ENCODE peak calls at places on chromosome 17, in ten cellular contexts. M is stimulated activated naive CD8-positive, alpha-beta T cell treated with anti-CD3 and anti-CD28 coated beads, Interleukin-15, Interleukin-2, amounts not matched to agents 100 U/mL and 50 U/mL, for 24 hours; C is cortex of kidney; S is retina; F is foreskin fibroblast; L is hypothalamus; N is germinal center; K is CD8-positive, alpha-beta memory T cell; P is uterus; R is 8988T. A is an unnamed sample.

GRCh38 chr17:42608692-42609181 is 437 bp downstream of the RETREG3 start:
- DNase-seq in M (no peak), C (no peak), S (no peak), F (no peak), L (no peak), N (peak; percentile 23), K (no peak), P (no peak), R (no peak), A (no peak)

GRCh38 chr17:65072577-65073178 is 16.1 kb upstream of the GNA13 start:
- DNase-seq in M (no peak), C (no peak), S (no peak), F (no peak), L (no peak), N (no peak), K (no peak), P (no peak), R (no peak), A (no peak)

GRCh38 chr17:21286066-21286770 is 1.7 kb downstream of the MAP2K3 start:
- DNase-seq in M (peak; percentile 41), C (no peak), S (peak; percentile 73), F (peak; percentile 99), L (peak; percentile 57), N (no peak), K (no peak), P (peak; percentile 88), R (peak; percentile 86), A (no peak)

GRCh38 chr17:348692-349425 is 3.7 kb downstream of the RPH3AL start:
- DNase-seq in M (no peak), C (no peak), S (no peak), F (no peak), L (no peak), N (no peak), K (no peak), P (no peak), R (no peak), A (peak; percentile 29)

GRCh38 chr17:72576289-72576759 is 455.5 kb downstream of the SOX9 start:
- DNase-seq in M (no peak), C (no peak), S (peak; percentile 82), F (no peak), L (peak; percentile 45), N (no peak), K (no peak), P (no peak), R (no peak), A (peak; percentile 51)

GRCh38 chr17:45436625-45437460 is 4.2 kb upstream of the ARHGAP27 start:
- DNase-seq in M (no peak), C (no peak), S (no peak), F (no peak), L (no peak), N (no peak), K (no peak), P (no peak), R (no peak), A (peak; percentile 27)

GRCh38 chr17:35460354-35460851 is 11.8 kb upstream of the SLFN13 start:
- DNase-seq in M (peak; percentile 67), C (no peak), S (peak; percentile 47), F (no peak), L (no peak), N (peak; percentile 91), K (peak; percentile 73), P (peak; percentile 14), R (no peak), A (peak; percentile 98)

GRCh38 chr17:82791532-82791931 is 39.7 kb downstream of the TBCD start:
- DNase-seq in M (no peak), C (no peak), S (no peak), F (peak; percentile 82), L (no peak), N (no peak), K (no peak), P (no peak), R (no peak), A (no peak)

GRCh38 chr17:74584307-74584706 is 7.8 kb downstream of the CD300LD start:
- DNase-seq in M (no peak), C (no peak), S (no peak), F (no peak), L (no peak), N (no peak), K (no peak), P (no peak), R (no peak), A (no peak)

GRCh38 chr17:41937970-41938851 is 7.8 kb downstream of the ODAD4 start:
- DNase-seq in M (no peak), C (no peak), S (no peak), F (no peak), L (no peak), N (no peak), K (no peak), P (no peak), R (no peak), A (no peak)

GRCh38 chr17:4666296-4666695 is 24.8 kb upstream of the ALOX15 start:
- DNase-seq in M (no peak), C (no peak), S (no peak), F (no peak), L (no peak), N (no peak), K (no peak), P (no peak), R (no peak), A (no peak)

GRCh38 chr17:4365628-4366311 is 705 bp downstream of the UBE2G1 start:
- DNase-seq in M (no peak), C (no peak), S (peak; percentile 77), F (no peak), L (no peak), N (peak; percentile 40), K (no peak), P (peak; percentile 47), R (no peak), A (peak; percentile 63)

GRCh38 chr17:18008496-18009268 is 30.3 kb downstream of the ATPAF2 start:
- DNase-seq in M (no peak), C (no peak), S (no peak), F (peak; percentile 77), L (no peak), N (no peak), K (no peak), P (no peak), R (peak; percentile 32), A (no peak)

GRCh38 chr17:39745335-39746144 is 7.8 kb downstream of the GRB7 start:
- DNase-seq in M (no peak), C (no peak), S (no peak), F (no peak), L (no peak), N (no peak), K (no peak), P (no peak), R (no peak), A (peak; percentile 27)

GRCh38 chr17:27540300-27541105 is 84.3 kb downstream of the KSR1 start:
- DNase-seq in M (no peak), C (no peak), S (no peak), F (peak; percentile 89), L (peak; percentile 70), N (no peak), K (no peak), P (peak; percentile 86), R (no peak), A (no peak)